ENCODE peak calls at places on chromosomes 7 and 10, in four cellular contexts. J is GM23248; K is CD8-positive, alpha-beta T cell; W is upper lobe of right lung. E is an unnamed sample.

GRCh38 chr7:3678411-3678810 is 377.4 kb downstream of the SDK1 start:
- DNase-seq in J (no peak), W (no peak), K (no peak), E (no peak)

GRCh38 chr7:127347567-127348246 is 44.8 kb downstream of the ZNF800 start:
- DNase-seq in K (peak; percentile 75), W (peak; percentile 84), J (peak; percentile 92), E (peak; percentile 72)

GRCh38 chr10:116715839-116716377 is 26.5 kb downstream of the HSPA12A start:
- DNase-seq in W (no peak), J (no peak), K (no peak), E (no peak)

GRCh38 chr10:33132626-33133025 is 174.6 kb upstream of the ITGB1 start:
- DNase-seq in W (no peak), J (no peak), K (no peak), E (no peak)

GRCh38 chr10:133307776-133308430 is 769 bp downstream of the TUBGCP2 start:
- DNase-seq in W (peak; percentile 93), J (peak; percentile 87), K (peak; percentile 91), E (no peak)

GRCh38 chr10:85620807-85621206 is 745.8 kb downstream of the GRID1 start:
- DNase-seq in J (no peak), K (no peak), W (no peak), E (no peak)

GRCh38 chr7:5360451-5360850 is 63.2 kb downstream of the TNRC18 start:
- DNase-seq in K (no peak), J (no peak), W (no peak), E (no peak)

GRCh38 chr7:13032524-13032923 is 345.1 kb downstream of the ARL4A start:
- DNase-seq in K (no peak), W (no peak), J (no peak), E (no peak)

GRCh38 chr10:123262456-123262855 is 108.3 kb downstream of the BUB3 start:
- DNase-seq in J (no peak), K (no peak), W (no peak), E (no peak)

GRCh38 chr10:61943699-61944444 is 42.4 kb downstream of the ARID5B start:
- DNase-seq in W (no peak), K (no peak), J (peak; percentile 77), E (no peak)

GRCh38 chr10:101400529-101400928 is 46.6 kb downstream of the BTRC start:
- DNase-seq in K (no peak), W (no peak), J (peak; percentile 13), E (no peak)

GRCh38 chr7:146115665-146116451 is 743 bp upstream of the CNTNAP2 start:
- DNase-seq in W (peak; percentile 68), J (peak; percentile 29), K (no peak), E (no peak)

GRCh38 chr10:48945441-48946143 is 6.0 kb upstream of the LRRC18 start:
- DNase-seq in W (no peak), K (no peak), J (no peak), E (no peak)

GRCh38 chr10:52759154-52759553 is 13.4 kb downstream of the MBL2 start:
- DNase-seq in K (no peak), J (no peak), W (no peak), E (no peak)

GRCh38 chr10:48601789-48602188 is 3.1 kb downstream of the ARHGAP22 start:
- DNase-seq in J (no peak), K (no peak), W (no peak), E (no peak)

GRCh38 chr10:114780610-114781184 is 40.9 kb upstream of the FHIP2A start:
- DNase-seq in K (no peak), W (no peak), J (no peak), E (no peak)

GRCh38 chr10:19111501-19112267 is 63.1 kb downstream of the MALRD1 start:
- DNase-seq in W (no peak), K (no peak), J (no peak), E (no peak)

GRCh38 chr7:118755067-118755625 is 530.6 kb downstream of the ANKRD7 start:
- DNase-seq in K (no peak), W (no peak), J (no peak), E (no peak)

GRCh38 chr7:1004018-1004880 is 21.3 kb downstream of the CYP2W1 start:
- DNase-seq in K (no peak), W (no peak), J (no peak), E (no peak)

GRCh38 chr7:150830957-150831356 is 21.4 kb upstream of the AOC1 start:
- DNase-seq in W (no peak), J (no peak), K (no peak), E (no peak)

GRCh38 chr7:12524794-12525386 is 45.6 kb upstream of the SCIN start:
- DNase-seq in J (peak; percentile 64), K (no peak), W (no peak), E (no peak)

GRCh38 chr10:92880912-92881311 is 32.6 kb downstream of the EXOC6 start:
- DNase-seq in W (no peak), K (no peak), J (no peak), E (no peak)

GRCh38 chr10:71767420-71768035 is 5.8 kb downstream of the VSIR start:
- DNase-seq in J (peak; percentile 54), W (no peak), K (no peak), E (no peak)

GRCh38 chr10:3782456-3783312 is 2.3 kb downstream of the KLF6 start:
- DNase-seq in W (no peak), K (peak; percentile 57), J (peak; percentile 94), E (peak; percentile 84)

GRCh38 chr10:55509168-55509567 is 708.1 kb upstream of the PCDH15 start:
- DNase-seq in W (no peak), K (no peak), J (no peak), E (no peak)

GRCh38 chr10:19974138-19974537 is 157.9 kb downstream of the PLXDC2 start:
- DNase-seq in W (no peak), J (no peak), K (no peak), E (no peak)

GRCh38 chr7:116522247-116522646 is 2.6 kb upstream of the CAV1 start:
- DNase-seq in K (no peak), J (peak; percentile 83), W (no peak), E (no peak)

GRCh38 chr10:43132796-43133195 is 5.4 kb upstream of the CSGALNACT2 start:
- DNase-seq in W (no peak), J (no peak), K (no peak), E (no peak)

GRCh38 chr10:131211556-131211955 is 100.0 kb downstream of the TCERG1L start:
- DNase-seq in W (peak; percentile 46), K (no peak), J (no peak), E (no peak)

GRCh38 chr7:48786951-48787350 is 137.4 kb upstream of the CDC14C start:
- DNase-seq in J (no peak), W (no peak), K (no peak), E (no peak)

GRCh38 chr10:54880943-54881342 is 79.9 kb upstream of the PCDH15 start:
- DNase-seq in J (no peak), K (no peak), W (no peak), E (no peak)

GRCh38 chr7:150784954-150785353 is 15.2 kb downstream of the TMEM176B start:
- DNase-seq in W (no peak), J (no peak), K (no peak), E (no peak)

GRCh38 chr10:101305241-101306230 is 48.4 kb upstream of the BTRC start:
- DNase-seq in W (no peak), J (no peak), K (no peak), E (no peak)

GRCh38 chr10:61592581-61592980 is 70.1 kb upstream of the CABCOCO1 start:
- DNase-seq in J (peak; percentile 16), W (no peak), K (no peak), E (no peak)

GRCh38 chr7:44348300-44348699 is 22.9 kb upstream of the CAMK2B start:
- DNase-seq in W (no peak), J (peak; percentile 67), K (no peak), E (no peak)

GRCh38 chr10:122040786-122041185 is 51.8 kb downstream of the TACC2 start:
- DNase-seq in J (no peak), K (no peak), W (no peak), E (no peak)
- H3K4me1 ChIP-seq in J (no peaks in the 10 kb centered on the region), K (no peaks in the 10 kb centered on the region), W (no peaks in the 10 kb centered on the region), E (peaks cover 16% of the 10 kb centered on the region)

DNA sequence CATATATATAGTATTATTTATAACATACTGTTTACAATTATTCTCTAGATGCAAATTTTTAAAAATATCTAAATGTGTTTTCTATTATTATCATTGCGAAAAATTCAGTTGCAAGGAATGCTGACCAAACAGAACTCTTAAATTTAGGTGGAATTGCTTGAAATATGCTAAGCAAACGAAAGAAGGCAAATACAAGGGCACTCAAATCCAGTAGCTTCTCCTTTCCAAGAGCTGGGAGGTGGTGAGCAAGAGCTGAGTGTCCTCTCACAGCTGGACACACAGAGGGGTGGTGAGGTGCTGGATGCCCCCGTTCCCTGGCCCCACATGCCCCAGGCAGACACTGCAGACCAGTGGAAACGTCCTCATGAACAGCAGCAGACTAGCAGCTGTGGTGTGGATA is 166.0 kb downstream of the TAX1BP1 start:
- DNase-seq in J (no peak), K (no peak), W (no peak), E (no peak)
- H3K4me3 ChIP-seq in J (no peak overlapping the region), K (no peak overlapping the region), W (no peak overlapping the region), E (no peak overlapping the region)

GRCh38 chr7:129951076-129952011 is 1.4 kb downstream of the UBE2H start:
- DNase-seq in K (no peak), W (peak; percentile 21), J (peak; percentile 42), E (peak; percentile 26)
- H3K4me1 ChIP-seq in K (peaks cover 42% of the 10 kb centered on the region), W (peaks cover 39% of the 10 kb centered on the region), J (peaks cover 44% of the 10 kb centered on the region), E (no peaks in the 10 kb centered on the region)

GRCh38 chr10:21518629-21519321 is 6.7 kb downstream of the SKIDA1 start:
- DNase-seq in W (no peak), J (peak; percentile 62), K (no peak), E (no peak)
- H3K4me3 ChIP-seq in W (peak overlapping the region; percentile 60), J (peak overlapping the region; percentile 82), K (no peak overlapping the region), E (peak overlapping the region; percentile 65)

GRCh38 chr10:95480901-95481491 is 80.2 kb downstream of the SORBS1 start:
- DNase-seq in K (no peak), J (peak; percentile 52), W (no peak), E (no peak)

GRCh38 chr10:95482501-95483248 is 78.5 kb downstream of the SORBS1 start:
- DNase-seq in J (peak; percentile 32), W (no peak), K (no peak), E (no peak)

GRCh38 chr10:95487994-95488393 is 73.2 kb downstream of the SORBS1 start:
- DNase-seq in J (no peak), K (no peak), W (no peak), E (no peak)

GRCh38 chr10:95485030-95485429 is 76.1 kb downstream of the SORBS1 start:
- DNase-seq in K (no peak), W (no peak), J (no peak), E (no peak)

DNA sequence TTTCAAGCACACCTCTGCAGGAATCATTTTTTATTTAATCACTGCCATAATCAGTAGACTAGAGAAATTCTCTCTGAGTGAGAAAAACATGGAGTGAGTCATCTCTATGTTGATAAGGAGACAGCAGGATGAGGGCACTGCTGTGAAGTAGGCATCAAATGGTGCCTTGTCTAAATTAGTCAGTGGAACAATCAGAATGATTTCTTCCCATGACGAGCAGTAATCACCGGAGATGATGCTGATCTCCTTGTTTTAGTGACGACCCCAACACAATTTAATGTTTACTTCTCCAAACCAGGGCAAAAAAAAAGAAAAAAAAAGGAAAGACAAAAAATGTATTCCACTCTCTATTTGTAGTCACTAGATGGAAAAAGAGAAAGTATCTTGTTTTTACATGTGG is 75.7 kb downstream of the SORBS1 start:
- DNase-seq in W (no peak), J (peak; percentile 39), K (no peak), E (no peak)
- H3K4me1 ChIP-seq in W (peaks cover 13% of the 10 kb centered on the region), J (peaks cover 3% of the 10 kb centered on the region), K (no peaks in the 10 kb centered on the region), E (peaks cover 71% of the 10 kb centered on the region)